ENCODE peak calls at places on chromosome 7, in ten cellular contexts. J is activated CD8-positive, alpha-beta T cell treated with anti-CD3 and anti-CD28 coated beads, Interleukin-2, amount 10 ng/mL, durations not matched to agents 7 days and 5 days; N is bronchial epithelial cell; Y is A172; B is AG04449; S is skeletal muscle cell; K is effector CD4-positive, alpha-beta T cell; P is activated T-cell treated with anti-CD3 and anti-CD28 coated beads, Interleukin-2, amount 50 U/mL, for 72 hours; I is tibial artery; Q is HCT116. E is an unnamed sample.

GRCh38 chr7:44581426-44581906 is 565 bp downstream of the TMED4 start:
- DNase-seq in B (no peak), N (peak; percentile 17), K (peak; percentile 19), I (no peak), S (no peak), J (peak; percentile 71), Q (no peak), P (peak; percentile 58), Y (no peak), E (no peak)

GRCh38 chr7:45710271-45711160 is 136.3 kb downstream of the ADCY1 start:
- DNase-seq in B (no peak), Q (no peak), N (no peak), I (no peak), P (no peak), J (peak; percentile 15), K (no peak), S (no peak), Y (no peak), E (no peak)

GRCh38 chr7:123871998-123872867 is 27.3 kb downstream of the HYAL4 start:
- DNase-seq in I (no peak), J (peak; percentile 50), Q (peak; percentile 51), Y (peak; percentile 53), K (no peak), P (peak; percentile 41), B (no peak), S (peak; percentile 3), N (peak; percentile 71), E (peak; percentile 57)

GRCh38 chr7:108561047-108561619 is 8.4 kb downstream of the THAP5 start:
- DNase-seq in P (no peak), I (no peak), K (no peak), N (no peak), Q (no peak), Y (no peak), J (no peak), B (no peak), S (no peak), E (no peak)

GRCh38 chr7:100065452-100066186 is 15.9 kb downstream of the ZNF3 start:
- DNase-seq in Q (no peak), N (no peak), B (no peak), S (peak; percentile 36), P (no peak), J (no peak), K (no peak), I (no peak), Y (no peak), E (no peak)

GRCh38 chr7:141697211-141697871 is 4.6 kb downstream of the DENND11 start:
- DNase-seq in S (peak; percentile 24), B (no peak), P (no peak), J (no peak), Q (no peak), K (no peak), N (peak; percentile 69), Y (peak; percentile 90), I (no peak), E (no peak)

GRCh38 chr7:1298938-1299885 is 66.5 kb downstream of the UNCX start:
- DNase-seq in Y (no peak), P (no peak), S (no peak), K (no peak), B (no peak), N (no peak), Q (no peak), I (no peak), J (no peak), E (no peak)

GRCh38 chr7:102175423-102176170 is 111.1 kb upstream of the SH2B2 start:
- DNase-seq in P (no peak), K (no peak), Q (no peak), Y (no peak), J (no peak), B (no peak), I (no peak), N (no peak), S (no peak), E (no peak)

GRCh38 chr7:103626776-103627175 is 180.8 kb upstream of the SLC26A5 start:
- DNase-seq in Y (no peak), Q (no peak), S (no peak), N (no peak), I (no peak), K (no peak), B (no peak), P (no peak), J (no peak), E (no peak)

GRCh38 chr7:17130281-17131059 is 168.0 kb upstream of the AHR start:
- DNase-seq in P (no peak), Q (peak; percentile 13), J (no peak), I (no peak), S (peak; percentile 89), Y (peak; percentile 9), K (no peak), B (peak; percentile 86), N (peak; percentile 82), E (no peak)